ENCODE peak calls at places on chromosomes 7 and 10, in seven cellular contexts. One of them, this sample, is unnamed.

GRCh38 chr7:137943132-137943551 is 58.7 kb downstream of the CREB3L2 start:
- DNase-seq in H1: no peak
- DNase-seq in K562: peak
- DNase-seq in GM12878: no peak
- DNase-seq in SK-N-SH: no peak
- DNase-seq in HCT116: no peak
- DNase-seq in HepG2: peak
- DNase-seq in this sample: no peak

GRCh38 chr10:102235598-102235920 is 5.8 kb downstream of the PITX3 start:
- DNase-seq in GM12878: no peak
- DNase-seq in H1: no peak
- DNase-seq in HCT116: no peak
- DNase-seq in HepG2: no peak
- DNase-seq in K562: no peak
- DNase-seq in SK-N-SH: no peak
- DNase-seq in this sample: peak

GRCh38 chr10:102535481-102536147 is 31.8 kb downstream of the SUFU start:
- DNase-seq in HepG2: no peak
- DNase-seq in H1: no peak
- DNase-seq in HCT116: no peak
- DNase-seq in K562: no peak
- DNase-seq in SK-N-SH: no peak
- DNase-seq in GM12878: no peak
- DNase-seq in this sample: no peak

GRCh38 chr7:123327661-123328060 is 127.9 kb upstream of the SLC13A1 start:
- DNase-seq in GM12878: no peak
- DNase-seq in HCT116: no peak
- DNase-seq in HepG2: no peak
- DNase-seq in SK-N-SH: no peak
- DNase-seq in H1: no peak
- DNase-seq in K562: no peak
- DNase-seq in this sample: no peak

GRCh38 chr10:113643183-113643582 is 20.7 kb downstream of the NRAP start:
- DNase-seq in H1: no peak
- DNase-seq in GM12878: no peak
- DNase-seq in SK-N-SH: no peak
- DNase-seq in HepG2: no peak
- DNase-seq in HCT116: no peak
- DNase-seq in K562: no peak
- DNase-seq in this sample: no peak

GRCh38 chr7:75762350-75762917 is 9.6 kb downstream of the CCL26 start:
- DNase-seq in K562: peak
- DNase-seq in SK-N-SH: peak
- DNase-seq in H1: no peak
- DNase-seq in HepG2: peak
- DNase-seq in GM12878: peak
- DNase-seq in HCT116: peak
- DNase-seq in this sample: peak

GRCh38 chr10:95026461-95026860 is 42.8 kb downstream of the CYP2C8 start:
- DNase-seq in HCT116: no peak
- DNase-seq in K562: no peak
- DNase-seq in H1: no peak
- DNase-seq in SK-N-SH: no peak
- DNase-seq in HepG2: no peak
- DNase-seq in GM12878: no peak
- DNase-seq in this sample: no peak

GRCh38 chr10:97234403-97234802 is 48.6 kb upstream of the SLIT1 start:
- DNase-seq in K562: peak
- DNase-seq in GM12878: no peak
- DNase-seq in SK-N-SH: peak
- DNase-seq in HepG2: peak
- DNase-seq in H1: no peak
- DNase-seq in HCT116: peak
- DNase-seq in this sample: peak

GRCh38 chr10:76071638-76072317 is 640.4 kb downstream of the LRMDA start:
- DNase-seq in K562: no peak
- DNase-seq in H1: no peak
- DNase-seq in HCT116: no peak
- DNase-seq in SK-N-SH: no peak
- DNase-seq in HepG2: no peak
- DNase-seq in GM12878: no peak
- DNase-seq in this sample: no peak

GRCh38 chr10:47336387-47337134 is 11.6 kb upstream of the RBP3 start:
- DNase-seq in SK-N-SH: no peak
- DNase-seq in H1: no peak
- DNase-seq in GM12878: no peak
- DNase-seq in HepG2: no peak
- DNase-seq in HCT116: no peak
- DNase-seq in K562: peak
- DNase-seq in this sample: no peak

GRCh38 chr10:73205956-73206355 is 38.0 kb downstream of the FAM149B1 start:
- DNase-seq in GM12878: no peak
- DNase-seq in HepG2: no peak
- DNase-seq in SK-N-SH: no peak
- DNase-seq in HCT116: no peak
- DNase-seq in K562: no peak
- DNase-seq in H1: no peak
- DNase-seq in this sample: no peak

DNA sequence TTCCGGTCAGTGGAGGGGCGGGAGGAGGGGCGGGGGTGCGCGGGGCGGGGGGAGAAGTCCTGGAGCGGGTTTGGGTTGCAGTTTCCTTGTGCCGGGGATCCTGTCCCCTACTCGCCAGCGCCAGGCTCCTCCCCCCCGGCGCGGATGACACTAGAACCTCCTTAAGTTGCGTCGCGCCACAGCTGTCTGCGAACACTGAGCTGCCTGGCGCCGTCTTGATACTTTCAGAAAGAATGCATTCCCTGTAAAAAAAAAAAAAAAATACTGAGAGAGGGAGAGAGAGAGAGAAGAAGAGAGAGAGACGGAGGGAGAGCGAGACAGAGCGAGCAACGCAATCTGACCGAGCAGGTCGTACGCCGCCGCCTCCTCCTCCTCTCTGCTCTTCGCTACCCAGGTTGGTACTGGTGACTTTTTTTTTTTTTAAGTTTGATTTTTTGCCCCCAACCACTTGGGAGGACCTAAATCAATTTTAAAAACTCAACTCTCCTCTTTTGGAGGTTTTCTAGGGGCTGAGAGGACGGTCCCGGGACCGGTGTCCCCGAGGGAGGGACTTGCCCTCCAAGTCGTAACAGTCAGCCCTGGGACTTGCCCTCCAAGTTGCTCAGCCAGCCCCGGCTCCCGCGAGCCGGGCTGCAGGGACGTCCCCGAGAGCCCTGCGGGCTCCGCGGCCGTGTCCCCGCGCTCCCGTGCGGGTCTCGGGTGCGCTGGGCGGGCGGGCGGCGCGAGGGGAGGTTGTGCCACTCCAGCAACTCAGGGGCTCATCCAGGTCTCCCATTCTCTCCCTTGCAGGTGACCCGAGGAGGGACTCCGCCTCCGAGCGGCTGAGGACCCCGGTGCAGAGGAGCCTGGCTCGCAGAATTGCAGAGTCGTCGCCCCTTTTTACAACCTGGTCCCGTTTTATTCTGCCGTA is at the start of gene GATA3:
- DNase-seq in K562: peak
- DNase-seq in HCT116: no peak
- DNase-seq in H1: peak
- DNase-seq in SK-N-SH: peak
- DNase-seq in HepG2: no peak
- DNase-seq in GM12878: no peak
- DNase-seq in this sample: peak
- TF ChIP-seq JUND in K562: no peak
- TF ChIP-seq JUND in HCT116: no peak
- TF ChIP-seq JUND in H1: no peak
- TF ChIP-seq JUND in SK-N-SH: no peak
- TF ChIP-seq JUND in HepG2: no peak
- TF ChIP-seq JUND in GM12878: no peak
- TF ChIP-seq JUND in this sample: no peak

DNA sequence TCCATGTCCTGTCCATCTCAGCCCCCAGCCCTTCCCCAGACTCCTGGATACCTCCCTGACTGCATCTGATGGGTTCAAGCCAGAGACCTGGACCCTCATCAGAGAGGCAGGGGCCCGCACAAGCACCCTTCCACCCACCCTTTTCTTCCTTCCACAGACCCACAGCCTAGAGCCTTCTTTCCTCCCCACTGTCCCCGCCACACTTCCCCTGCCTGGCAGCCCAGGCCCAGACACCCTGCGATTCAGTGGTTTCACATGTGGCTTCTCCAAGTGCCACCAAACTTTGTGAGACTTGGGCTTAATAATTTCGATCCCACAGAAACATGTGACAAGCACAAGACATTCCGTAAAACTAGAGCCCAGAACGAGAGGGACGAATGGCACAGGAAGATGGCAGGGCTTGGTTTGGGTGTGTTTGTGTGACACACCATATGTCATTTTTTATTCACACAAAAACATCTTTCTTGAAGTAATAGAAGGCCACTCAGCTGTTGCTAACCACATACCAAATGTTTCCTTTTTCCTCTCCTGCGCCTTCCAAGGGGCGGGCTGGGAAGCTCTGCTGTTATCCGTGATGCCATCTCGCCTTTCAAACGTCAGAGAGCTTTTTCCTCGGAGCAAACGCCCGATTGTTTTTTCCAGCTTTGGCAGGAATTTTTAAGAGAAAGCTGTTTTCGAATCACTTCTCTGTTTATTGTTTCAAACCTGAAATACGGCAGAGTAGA is 162.8 kb downstream of the GRK5 start:
- DNase-seq in H1: no peak
- DNase-seq in GM12878: no peak
- DNase-seq in HepG2: no peak
- DNase-seq in HCT116: no peak
- DNase-seq in K562: no peak
- DNase-seq in SK-N-SH: no peak
- DNase-seq in this sample: no peak
- TF ChIP-seq JUND in H1: no peak
- TF ChIP-seq JUND in GM12878: no peak
- TF ChIP-seq JUND in HepG2: no peak
- TF ChIP-seq JUND in HCT116: no peak
- TF ChIP-seq JUND in K562: no peak
- TF ChIP-seq JUND in SK-N-SH: no peak
- TF ChIP-seq JUND in this sample: no peak

DNA sequence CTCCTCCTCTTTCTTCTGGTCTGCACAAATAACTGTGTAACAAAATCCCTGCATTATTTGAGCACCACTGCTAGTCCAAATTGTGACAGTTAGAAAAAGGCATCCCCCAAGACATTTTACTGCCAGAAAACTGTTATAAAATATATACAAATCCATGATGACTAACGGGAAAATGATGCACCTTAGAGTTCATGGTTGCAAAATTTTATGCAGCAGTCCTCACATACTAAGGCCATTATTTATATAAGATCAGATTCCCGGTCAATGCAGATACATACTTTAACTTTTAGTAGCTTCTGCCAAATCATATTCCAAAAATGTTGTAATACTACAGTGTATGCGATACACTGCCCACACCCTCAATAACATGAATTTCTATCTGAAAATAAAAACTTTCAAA is 239.9 kb upstream of the ZNF32 start:
- DNase-seq in H1: no peak
- DNase-seq in HCT116: no peak
- DNase-seq in GM12878: no peak
- DNase-seq in SK-N-SH: no peak
- DNase-seq in HepG2: no peak
- DNase-seq in K562: no peak
- DNase-seq in this sample: no peak
- TF ChIP-seq JUND in H1: no peak
- TF ChIP-seq JUND in HCT116: no peak
- TF ChIP-seq JUND in GM12878: no peak
- TF ChIP-seq JUND in SK-N-SH: peak
- TF ChIP-seq JUND in HepG2: no peak
- TF ChIP-seq JUND in K562: no peak
- TF ChIP-seq JUND in this sample: no peak

DNA sequence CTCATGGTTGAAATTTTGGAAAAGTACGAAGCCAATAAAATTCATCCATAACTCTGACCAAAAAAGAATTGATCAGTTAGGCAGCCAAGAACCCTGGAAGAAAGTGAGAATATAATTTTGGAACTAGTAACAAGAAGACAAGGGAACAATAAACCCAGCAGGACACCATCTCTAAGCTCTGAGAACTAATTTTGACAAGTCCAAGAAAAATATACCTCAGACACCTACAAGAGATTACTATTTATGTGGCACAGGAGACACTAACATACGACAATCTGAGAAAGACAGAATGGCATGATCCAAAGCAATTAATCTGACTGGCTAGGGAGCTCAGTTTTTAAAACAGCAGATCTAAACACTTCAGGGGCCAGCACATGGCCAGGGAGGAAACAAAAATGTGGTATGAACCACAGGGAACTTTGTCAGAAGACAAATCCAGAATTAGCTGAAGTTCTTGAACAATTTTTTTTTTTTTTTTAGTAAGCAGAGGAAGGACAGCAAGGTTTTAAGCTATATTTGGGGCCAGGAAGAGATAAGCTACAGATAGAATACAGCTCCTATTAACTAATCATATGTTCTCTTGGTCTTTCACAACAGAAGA is 38.9 kb downstream of the PARD3 start:
- DNase-seq in SK-N-SH: no peak
- DNase-seq in HCT116: no peak
- DNase-seq in GM12878: no peak
- DNase-seq in HepG2: no peak
- DNase-seq in K562: no peak
- DNase-seq in H1: no peak
- DNase-seq in this sample: no peak
- TF ChIP-seq JUND in SK-N-SH: no peak
- TF ChIP-seq JUND in HCT116: no peak
- TF ChIP-seq JUND in GM12878: no peak
- TF ChIP-seq JUND in HepG2: no peak
- TF ChIP-seq JUND in K562: no peak
- TF ChIP-seq JUND in H1: no peak
- TF ChIP-seq JUND in this sample: no peak

This sample was measured in T47D.